ENCODE peak calls at places on chromosomes 13 and 19, in six cellular contexts. G, I, F, E, Y and V are unnamed samples.
A peak's percentile ranks its signal among the peaks of the same experiment; 100 is the strongest.

GRCh38 chr19:16094360-16095070 is 17.2 kb upstream of the RAB8A start:
- DNase-seq in Y (no peak), G (no peak), E (no peak), I (no peak), F (no peak), V (no peak)

GRCh38 chr13:51518847-51519246 is 65.4 kb upstream of the WDFY2 start:
- DNase-seq in Y (no peak), G (no peak), F (no peak), E (no peak), I (no peak), V (no peak)

GRCh38 chr13:44368062-44368591 is 5.5 kb upstream of the SERP2 start:
- DNase-seq in F (no peak), Y (no peak), E (no peak), I (no peak), G (no peak), V (no peak)

GRCh38 chr13:74128171-74128767 is 5.9 kb downstream of the KLF12 start:
- DNase-seq in F (no peak), G (no peak), Y (no peak), I (no peak), E (no peak), V (no peak)

GRCh38 chr13:50323440-50324070 is 308.3 kb downstream of the KCNRG start:
- DNase-seq in G (no peak), Y (no peak), F (no peak), I (no peak), E (no peak), V (no peak)

GRCh38 chr19:10427169-10427568 is 6.8 kb downstream of the PDE4A start:
- DNase-seq in G (no peak), E (no peak), F (no peak), Y (no peak), I (no peak), V (no peak)

GRCh38 chr13:46893820-46894533 is 2.9 kb downstream of the HTR2A start:
- DNase-seq in F (peak; percentile 17), G (peak; percentile 64), E (peak; percentile 93), I (peak; percentile 55), Y (no peak), V (peak; percentile 46)

GRCh38 chr13:109698779-109699178 is 87.6 kb downstream of the IRS2 start:
- DNase-seq in G (no peak), E (no peak), F (no peak), Y (no peak), I (no peak), V (no peak)

GRCh38 chr19:2883686-2884439 is 16.7 kb downstream of the ZNF556 start:
- DNase-seq in E (no peak), F (no peak), G (no peak), Y (no peak), I (no peak), V (no peak)

GRCh38 chr13:110334841-110335490 is 27.9 kb downstream of the COL4A2 start:
- DNase-seq in Y (no peak), E (peak; percentile 71), F (no peak), G (no peak), I (no peak), V (no peak)

GRCh38 chr19:50333235-50333736 is 4.1 kb upstream of the KCNC3 start:
- DNase-seq in I (no peak), E (no peak), F (peak; percentile 66), G (peak; percentile 92), Y (peak; percentile 92), V (peak; percentile 94)

GRCh38 chr13:46059405-46059804 is 6.9 kb upstream of the ZC3H13 start:
- DNase-seq in G (no peak), E (no peak), F (no peak), Y (no peak), I (no peak), V (no peak)

GRCh38 chr13:48318714-48319457 is 15.3 kb downstream of the RB1 start:
- DNase-seq in E (no peak), G (no peak), Y (no peak), F (no peak), I (no peak), V (no peak)

GRCh38 chr13:98581971-98582702 is 5.2 kb upstream of the STK24 start:
- DNase-seq in I (no peak), Y (no peak), F (no peak), E (no peak), G (no peak), V (no peak)

GRCh38 chr13:93529961-93530360 is 303.4 kb downstream of the GPC6 start:
- DNase-seq in F (no peak), E (no peak), I (no peak), G (no peak), Y (no peak), V (no peak)

GRCh38 chr19:8552810-8553209 is 24.4 kb downstream of the MYO1F start:
- DNase-seq in F (no peak), Y (no peak), E (no peak), G (no peak), I (no peak), V (no peak)

GRCh38 chr19:28502879-28503734 is 709.8 kb downstream of the UQCRFS1 start:
- DNase-seq in F (no peak), Y (no peak), I (no peak), G (no peak), E (no peak), V (no peak)

GRCh38 chr19:40659566-40659965 is 30.9 kb downstream of the NUMBL start:
- DNase-seq in E (no peak), F (no peak), I (no peak), Y (no peak), G (no peak), V (no peak)

GRCh38 chr13:51747438-51748434 is 56.2 kb downstream of the DHRS12 start:
- DNase-seq in I (no peak), G (no peak), Y (no peak), E (no peak), F (no peak), V (no peak)

GRCh38 chr19:50050406-50051223 is 24.8 kb downstream of the ZNF473 start:
- DNase-seq in Y (peak; percentile 11), I (peak; percentile 81), G (peak; percentile 92), F (peak; percentile 58), E (peak; percentile 92), V (peak; percentile 96)

GRCh38 chr19:17054746-17055145 is 20.5 kb downstream of the HAUS8 start:
- DNase-seq in F (no peak), Y (no peak), E (no peak), I (no peak), G (no peak), V (peak; percentile 75)

GRCh38 chr13:61778531-61778930 is 362.9 kb upstream of the PCDH20 start:
- DNase-seq in I (no peak), Y (no peak), G (no peak), F (no peak), E (no peak), V (no peak)

GRCh38 chr19:38417544-38418506 is 8.2 kb downstream of the RASGRP4 start:
- DNase-seq in I (peak; percentile 44), F (no peak), E (no peak), Y (no peak), G (no peak), V (peak; percentile 16)

GRCh38 chr19:6521718-6522646 is 8.8 kb upstream of the TNFSF9 start:
- DNase-seq in G (no peak), I (peak; percentile 49), Y (no peak), E (no peak), F (peak; percentile 21), V (no peak)

GRCh38 chr19:47725759-47726401 is 12.7 kb downstream of the EHD2 start:
- DNase-seq in F (no peak), E (no peak), Y (no peak), I (no peak), G (no peak), V (no peak)

GRCh38 chr13:101829484-101829883 is 377.0 kb downstream of the ITGBL1 start:
- DNase-seq in F (no peak), G (no peak), Y (no peak), I (no peak), E (no peak), V (no peak)

GRCh38 chr19:19077103-19077502 is 13.3 kb downstream of the SLC25A42 start:
- DNase-seq in E (no peak), I (no peak), F (no peak), G (no peak), Y (no peak), V (no peak)

GRCh38 chr13:41040584-41041334 is 20.6 kb upstream of the WBP4 start:
- DNase-seq in E (no peak), G (no peak), Y (no peak), I (no peak), F (no peak), V (no peak)

GRCh38 chr13:91346848-91347211 is 657 bp upstream of the MIR17HG start:
- DNase-seq in Y (no peak), F (no peak), I (no peak), G (peak; percentile 21), E (no peak), V (peak; percentile 4)

GRCh38 chr13:59906413-59907027 is 257.2 kb downstream of the DIAPH3 start:
- DNase-seq in G (peak; percentile 15), F (no peak), I (no peak), E (no peak), Y (no peak), V (no peak)

GRCh38 chr13:101655435-101655834 is 203.0 kb downstream of the ITGBL1 start:
- DNase-seq in Y (no peak), F (no peak), G (no peak), I (no peak), E (no peak), V (no peak)

GRCh38 chr19:18904334-18905057 is 8.5 kb upstream of the CERS1 start:
- DNase-seq in Y (no peak), I (no peak), E (no peak), F (no peak), G (peak; percentile 77), V (peak; percentile 41)